ENCODE peak calls at places on chromosomes 11 and 22, in six cellular contexts. One of them, this sample, is unnamed.

GRCh38 chr22:29539105-29539504 is 14.5 kb downstream of the THOC5 start:
- DNase-seq in nephron progenitor cell: no peak
- DNase-seq in lower leg skin: no peak
- DNase-seq in choroid plexus epithelial cell: peak; percentile 33
- DNase-seq in body of pancreas: no peak
- DNase-seq in GM06990: no peak
- DNase-seq in this sample: no peak

GRCh38 chr22:43897751-43898261 is 6.0 kb upstream of the PNPLA5 start:
- DNase-seq in lower leg skin: no peak
- DNase-seq in nephron progenitor cell: no peak
- DNase-seq in choroid plexus epithelial cell: peak; percentile 66
- DNase-seq in GM06990: no peak
- DNase-seq in body of pancreas: no peak
- DNase-seq in this sample: no peak

GRCh38 chr11:86132667-86133310 is 63.9 kb upstream of the PICALM start:
- DNase-seq in body of pancreas: no peak
- DNase-seq in choroid plexus epithelial cell: no peak
- DNase-seq in nephron progenitor cell: no peak
- DNase-seq in GM06990: no peak
- DNase-seq in lower leg skin: no peak
- DNase-seq in this sample: no peak

GRCh38 chr22:40322061-40322460 is 24.2 kb upstream of the ADSL start:
- DNase-seq in nephron progenitor cell: no peak
- DNase-seq in GM06990: no peak
- DNase-seq in lower leg skin: no peak
- DNase-seq in body of pancreas: no peak
- DNase-seq in choroid plexus epithelial cell: peak; percentile 56
- DNase-seq in this sample: no peak

GRCh38 chr11:117906710-117907109 is 22.5 kb downstream of the TMPRSS13 start:
- DNase-seq in GM06990: no peak
- DNase-seq in choroid plexus epithelial cell: no peak
- DNase-seq in lower leg skin: no peak
- DNase-seq in nephron progenitor cell: no peak
- DNase-seq in body of pancreas: no peak
- DNase-seq in this sample: no peak

GRCh38 chr11:70127653-70128434 is 49.7 kb downstream of the ANO1 start:
- DNase-seq in choroid plexus epithelial cell: peak; percentile 55
- DNase-seq in lower leg skin: no peak
- DNase-seq in nephron progenitor cell: no peak
- DNase-seq in GM06990: no peak
- DNase-seq in body of pancreas: no peak
- DNase-seq in this sample: no peak

GRCh38 chr11:86737752-86738151 is 62.6 kb upstream of the PRSS23 start:
- DNase-seq in choroid plexus epithelial cell: peak; percentile 50
- DNase-seq in body of pancreas: no peak
- DNase-seq in lower leg skin: peak; percentile 50
- DNase-seq in nephron progenitor cell: no peak
- DNase-seq in GM06990: no peak
- DNase-seq in this sample: no peak

GRCh38 chr11:93034031-93034430 is 64.6 kb downstream of the MTNR1B start:
- DNase-seq in lower leg skin: no peak
- DNase-seq in nephron progenitor cell: no peak
- DNase-seq in body of pancreas: peak; percentile 3
- DNase-seq in GM06990: no peak
- DNase-seq in choroid plexus epithelial cell: peak; percentile 97
- DNase-seq in this sample: no peak

GRCh38 chr22:50219800-50220602 is 19.2 kb downstream of the SELENOO start:
- DNase-seq in nephron progenitor cell: no peak
- DNase-seq in choroid plexus epithelial cell: no peak
- DNase-seq in GM06990: no peak
- DNase-seq in lower leg skin: no peak
- DNase-seq in body of pancreas: no peak
- DNase-seq in this sample: peak; percentile 42

GRCh38 chr22:40434101-40434500 is 63.7 kb downstream of the SGSM3 start:
- DNase-seq in lower leg skin: no peak
- DNase-seq in body of pancreas: no peak
- DNase-seq in GM06990: no peak
- DNase-seq in choroid plexus epithelial cell: peak; percentile 27
- DNase-seq in nephron progenitor cell: no peak
- DNase-seq in this sample: no peak

GRCh38 chr11:86676533-86677154 is 4.2 kb upstream of the ME3 start:
- DNase-seq in body of pancreas: no peak
- DNase-seq in GM06990: no peak
- DNase-seq in lower leg skin: no peak
- DNase-seq in nephron progenitor cell: no peak
- DNase-seq in choroid plexus epithelial cell: no peak
- DNase-seq in this sample: no peak

GRCh38 chr11:115920841-115921480 is 416.7 kb upstream of the CADM1 start:
- DNase-seq in nephron progenitor cell: no peak
- DNase-seq in choroid plexus epithelial cell: no peak
- DNase-seq in lower leg skin: no peak
- DNase-seq in body of pancreas: no peak
- DNase-seq in GM06990: no peak
- DNase-seq in this sample: no peak

GRCh38 chr22:35868938-35869337 is 151.3 kb downstream of the APOL5 start:
- DNase-seq in nephron progenitor cell: no peak
- DNase-seq in GM06990: no peak
- DNase-seq in lower leg skin: no peak
- DNase-seq in choroid plexus epithelial cell: peak; percentile 40
- DNase-seq in body of pancreas: no peak
- DNase-seq in this sample: no peak

GRCh38 chr11:86816251-86816726 is 15.9 kb downstream of the PRSS23 start:
- DNase-seq in GM06990: no peak
- DNase-seq in body of pancreas: no peak
- DNase-seq in nephron progenitor cell: no peak
- DNase-seq in lower leg skin: no peak
- DNase-seq in choroid plexus epithelial cell: peak; percentile 47
- DNase-seq in this sample: no peak

GRCh38 chr22:46237453-46238158 is 12.5 kb downstream of the CDPF1 start:
- DNase-seq in lower leg skin: no peak
- DNase-seq in nephron progenitor cell: no peak
- DNase-seq in GM06990: no peak
- DNase-seq in body of pancreas: no peak
- DNase-seq in choroid plexus epithelial cell: no peak
- DNase-seq in this sample: no peak

GRCh38 chr11:26201411-26201810 is 130.5 kb upstream of the ANO3 start:
- DNase-seq in body of pancreas: no peak
- DNase-seq in lower leg skin: no peak
- DNase-seq in GM06990: no peak
- DNase-seq in nephron progenitor cell: no peak
- DNase-seq in choroid plexus epithelial cell: peak; percentile 67
- DNase-seq in this sample: no peak

GRCh38 chr22:39839917-39840510 is 53.5 kb downstream of the ENTHD1 start:
- DNase-seq in GM06990: peak; percentile 66
- DNase-seq in nephron progenitor cell: no peak
- DNase-seq in choroid plexus epithelial cell: no peak
- DNase-seq in lower leg skin: no peak
- DNase-seq in body of pancreas: no peak
- DNase-seq in this sample: no peak

GRCh38 chr11:93652161-93652597 is 9.3 kb upstream of the CEP295 start:
- DNase-seq in nephron progenitor cell: peak; percentile 35
- DNase-seq in lower leg skin: peak; percentile 34
- DNase-seq in body of pancreas: peak; percentile 16
- DNase-seq in choroid plexus epithelial cell: peak; percentile 65
- DNase-seq in GM06990: no peak
- DNase-seq in this sample: no peak

GRCh38 chr11:120294096-120294495 is 31.0 kb upstream of the TLCD5 start:
- DNase-seq in GM06990: no peak
- DNase-seq in lower leg skin: no peak
- DNase-seq in body of pancreas: no peak
- DNase-seq in choroid plexus epithelial cell: no peak
- DNase-seq in nephron progenitor cell: no peak
- DNase-seq in this sample: no peak

GRCh38 chr11:115775846-115776245 is 271.6 kb upstream of the CADM1 start:
- DNase-seq in lower leg skin: no peak
- DNase-seq in nephron progenitor cell: no peak
- DNase-seq in GM06990: no peak
- DNase-seq in body of pancreas: no peak
- DNase-seq in choroid plexus epithelial cell: no peak
- DNase-seq in this sample: no peak

GRCh38 chr11:78149646-78150045 is 10.2 kb upstream of the ALG8 start:
- DNase-seq in nephron progenitor cell: no peak
- DNase-seq in GM06990: no peak
- DNase-seq in body of pancreas: no peak
- DNase-seq in lower leg skin: no peak
- DNase-seq in choroid plexus epithelial cell: peak; percentile 89
- DNase-seq in this sample: no peak

GRCh38 chr11:61815790-61816735 is 740 bp downstream of the FADS1 start:
- DNase-seq in choroid plexus epithelial cell: peak; percentile 73
- DNase-seq in GM06990: peak; percentile 78
- DNase-seq in lower leg skin: peak; percentile 32
- DNase-seq in body of pancreas: peak; percentile 57
- DNase-seq in nephron progenitor cell: peak; percentile 66
- DNase-seq in this sample: peak; percentile 79

GRCh38 chr11:78030429-78031325 is 7.6 kb upstream of the KCTD14 start:
- DNase-seq in nephron progenitor cell: no peak
- DNase-seq in choroid plexus epithelial cell: peak; percentile 70
- DNase-seq in GM06990: no peak
- DNase-seq in body of pancreas: peak; percentile 86
- DNase-seq in lower leg skin: no peak
- DNase-seq in this sample: peak; percentile 79

GRCh38 chr22:28208797-28209196 is 289.7 kb upstream of the PITPNB start:
- DNase-seq in nephron progenitor cell: no peak
- DNase-seq in body of pancreas: no peak
- DNase-seq in choroid plexus epithelial cell: no peak
- DNase-seq in lower leg skin: no peak
- DNase-seq in GM06990: no peak
- DNase-seq in this sample: no peak

GRCh38 chr11:84865791-84866535 is 761.2 kb downstream of the DLG2 start:
- DNase-seq in GM06990: no peak
- DNase-seq in choroid plexus epithelial cell: peak; percentile 44
- DNase-seq in body of pancreas: no peak
- DNase-seq in nephron progenitor cell: no peak
- DNase-seq in lower leg skin: no peak
- DNase-seq in this sample: no peak

GRCh38 chr11:117200813-117201515 is 1.8 kb downstream of the TAGLN start:
- DNase-seq in GM06990: no peak
- DNase-seq in lower leg skin: no peak
- DNase-seq in body of pancreas: no peak
- DNase-seq in choroid plexus epithelial cell: no peak
- DNase-seq in nephron progenitor cell: no peak
- DNase-seq in this sample: no peak

GRCh38 chr11:62340269-62340901 is 3.1 kb downstream of the ASRGL1 start:
- DNase-seq in lower leg skin: peak; percentile 58
- DNase-seq in GM06990: no peak
- DNase-seq in nephron progenitor cell: peak; percentile 38
- DNase-seq in body of pancreas: peak; percentile 67
- DNase-seq in choroid plexus epithelial cell: peak; percentile 77
- DNase-seq in this sample: peak; percentile 61

GRCh38 chr11:66846671-66847091 is 3.4 kb downstream of the RCE1 start:
- DNase-seq in GM06990: no peak
- DNase-seq in choroid plexus epithelial cell: no peak
- DNase-seq in nephron progenitor cell: no peak
- DNase-seq in body of pancreas: no peak
- DNase-seq in lower leg skin: no peak
- DNase-seq in this sample: no peak

GRCh38 chr11:75582935-75583709 is 21.1 kb downstream of the SERPINH1 start:
- DNase-seq in lower leg skin: peak; percentile 28
- DNase-seq in GM06990: peak; percentile 66
- DNase-seq in body of pancreas: peak; percentile 65
- DNase-seq in nephron progenitor cell: peak; percentile 80
- DNase-seq in choroid plexus epithelial cell: peak; percentile 79
- DNase-seq in this sample: peak; percentile 78
- TF ChIP-seq CTCF in lower leg skin: no peak
- TF ChIP-seq CTCF in GM06990: peak; percentile 32
- TF ChIP-seq CTCF in body of pancreas: peak; percentile 46
- TF ChIP-seq CTCF in nephron progenitor cell: peak; percentile 40
- TF ChIP-seq CTCF in choroid plexus epithelial cell: no peak
- TF ChIP-seq CTCF in this sample: peak; percentile 55

GRCh38 chr11:975824-976223 is 50.2 kb downstream of the AP2A2 start:
- DNase-seq in choroid plexus epithelial cell: peak; percentile 66
- DNase-seq in body of pancreas: no peak
- DNase-seq in nephron progenitor cell: peak; percentile 44
- DNase-seq in lower leg skin: no peak
- DNase-seq in GM06990: no peak
- DNase-seq in this sample: no peak
- TF ChIP-seq CTCF in choroid plexus epithelial cell: peak; percentile 65
- TF ChIP-seq CTCF in body of pancreas: no peak
- TF ChIP-seq CTCF in nephron progenitor cell: no peak
- TF ChIP-seq CTCF in lower leg skin: no peak
- TF ChIP-seq CTCF in GM06990: peak; percentile 19
- TF ChIP-seq CTCF in this sample: no peak

GRCh38 chr11:95788921-95789505 is 569 bp downstream of the FAM76B start:
- DNase-seq in lower leg skin: no peak
- DNase-seq in GM06990: no peak
- DNase-seq in choroid plexus epithelial cell: peak; percentile 54
- DNase-seq in nephron progenitor cell: peak; percentile 53
- DNase-seq in body of pancreas: peak; percentile 10
- DNase-seq in this sample: no peak
- TF ChIP-seq CTCF in lower leg skin: no peak
- TF ChIP-seq CTCF in GM06990: peak; percentile 43
- TF ChIP-seq CTCF in choroid plexus epithelial cell: peak; percentile 55
- TF ChIP-seq CTCF in nephron progenitor cell: peak; percentile 17
- TF ChIP-seq CTCF in body of pancreas: no peak
- TF ChIP-seq CTCF in this sample: no peak

DNA sequence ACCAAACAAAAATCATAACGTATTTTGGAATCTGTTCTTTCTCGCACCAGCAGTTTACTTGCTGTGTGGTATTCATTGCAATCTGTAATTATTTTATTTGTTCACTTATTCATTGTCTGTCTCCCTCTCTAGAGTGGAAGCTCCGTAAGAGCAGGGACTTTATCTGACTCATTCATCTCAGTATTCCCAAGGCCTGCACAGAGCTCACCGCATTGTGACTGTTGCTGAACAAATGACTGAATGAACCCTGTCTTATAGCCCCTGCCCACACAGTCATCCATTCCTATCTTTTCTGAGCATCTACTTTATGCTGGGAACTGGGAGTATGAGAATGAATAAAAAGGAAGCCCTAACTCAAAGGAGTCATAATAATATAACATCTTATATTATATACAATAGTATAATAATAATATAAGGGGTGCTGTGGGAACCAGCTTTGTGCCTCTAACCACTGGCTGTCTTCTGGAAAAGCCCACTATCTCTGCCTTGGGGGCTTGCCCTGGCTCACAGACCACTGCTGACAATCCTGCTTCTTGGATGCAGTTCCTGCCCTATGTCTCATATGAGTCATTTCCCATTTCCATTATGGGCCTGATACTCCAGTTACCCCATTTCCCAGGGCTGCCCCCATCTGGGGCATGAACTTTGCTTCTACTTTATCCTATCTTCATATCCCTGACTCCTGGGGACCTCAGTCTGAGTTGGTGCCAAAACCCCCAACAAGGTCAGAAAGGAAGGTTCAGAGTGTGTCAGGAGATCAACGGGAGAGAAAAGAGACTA is 11.0 kb downstream of the XRRA1 start:
- DNase-seq in nephron progenitor cell: no peak
- DNase-seq in GM06990: no peak
- DNase-seq in body of pancreas: no peak
- DNase-seq in choroid plexus epithelial cell: peak; percentile 26
- DNase-seq in lower leg skin: no peak
- DNase-seq in this sample: no peak
- TF ChIP-seq CTCF in nephron progenitor cell: no peak
- TF ChIP-seq CTCF in GM06990: no peak
- TF ChIP-seq CTCF in body of pancreas: no peak
- TF ChIP-seq CTCF in choroid plexus epithelial cell: no peak
- TF ChIP-seq CTCF in lower leg skin: no peak
- TF ChIP-seq CTCF in this sample: no peak

This sample was measured in lower lobe of right lung.